ENCODE peak calls at places on chromosomes 3 and 15, in five cellular contexts. One of them, this sample, is unnamed.

GRCh38 chr3:112298781-112299180 is 4.8 kb upstream of the SLC9C1 start:
- DNase-seq in NCI-H524: no peak
- DNase-seq in fibroblast of the aortic adventitia: no peak
- DNase-seq in lung: no peak
- DNase-seq in hypothalamus: no peak
- DNase-seq in this sample: no peak

GRCh38 chr3:123286308-123287023 is 84.7 kb downstream of the SEC22A start:
- DNase-seq in NCI-H524: peak
- DNase-seq in fibroblast of the aortic adventitia: peak
- DNase-seq in lung: peak
- DNase-seq in hypothalamus: peak
- DNase-seq in this sample: peak

GRCh38 chr3:101861978-101862421 is 12.7 kb downstream of the NFKBIZ start:
- DNase-seq in NCI-H524: no peak
- DNase-seq in fibroblast of the aortic adventitia: peak
- DNase-seq in lung: no peak
- DNase-seq in hypothalamus: no peak
- DNase-seq in this sample: no peak

GRCh38 chr3:44832965-44833364 is 28.7 kb upstream of the TMEM42 start:
- DNase-seq in NCI-H524: no peak
- DNase-seq in fibroblast of the aortic adventitia: no peak
- DNase-seq in lung: no peak
- DNase-seq in hypothalamus: no peak
- DNase-seq in this sample: no peak

GRCh38 chr15:78345726-78346125 is 5.6 kb downstream of the CRABP1 start:
- DNase-seq in NCI-H524: no peak
- DNase-seq in fibroblast of the aortic adventitia: no peak
- DNase-seq in lung: no peak
- DNase-seq in hypothalamus: no peak
- DNase-seq in this sample: no peak

GRCh38 chr15:90916461-90916860 is 13.4 kb downstream of the MAN2A2 start:
- DNase-seq in NCI-H524: no peak
- DNase-seq in fibroblast of the aortic adventitia: no peak
- DNase-seq in lung: no peak
- DNase-seq in hypothalamus: no peak
- DNase-seq in this sample: no peak

GRCh38 chr3:53234841-53235232 is 21.0 kb downstream of the TKT start:
- DNase-seq in NCI-H524: no peak
- DNase-seq in fibroblast of the aortic adventitia: no peak
- DNase-seq in lung: no peak
- DNase-seq in hypothalamus: no peak
- DNase-seq in this sample: no peak

GRCh38 chr15:74613953-74614743 is 1.5 kb upstream of the CLK3 start:
- DNase-seq in NCI-H524: no peak
- DNase-seq in fibroblast of the aortic adventitia: no peak
- DNase-seq in lung: no peak
- DNase-seq in hypothalamus: no peak
- DNase-seq in this sample: peak

GRCh38 chr3:42084593-42084992 is 6.6 kb upstream of the TRAK1 start:
- DNase-seq in NCI-H524: no peak
- DNase-seq in fibroblast of the aortic adventitia: no peak
- DNase-seq in lung: no peak
- DNase-seq in hypothalamus: no peak
- DNase-seq in this sample: no peak

GRCh38 chr15:69400850-69401249 is 13.3 kb upstream of the KIF23 start:
- DNase-seq in NCI-H524: peak
- DNase-seq in fibroblast of the aortic adventitia: no peak
- DNase-seq in lung: no peak
- DNase-seq in hypothalamus: no peak
- DNase-seq in this sample: no peak

GRCh38 chr15:88144921-88145320 is 111.6 kb downstream of the NTRK3 start:
- DNase-seq in NCI-H524: peak
- DNase-seq in fibroblast of the aortic adventitia: no peak
- DNase-seq in lung: no peak
- DNase-seq in hypothalamus: no peak
- DNase-seq in this sample: no peak

GRCh38 chr15:42143866-42144625 is 12.4 kb downstream of the PLA2G4F start:
- DNase-seq in NCI-H524: no peak
- DNase-seq in fibroblast of the aortic adventitia: no peak
- DNase-seq in lung: no peak
- DNase-seq in hypothalamus: no peak
- DNase-seq in this sample: no peak

GRCh38 chr3:79306939-79307590 is 460.7 kb downstream of the ROBO1 start:
- DNase-seq in NCI-H524: no peak
- DNase-seq in fibroblast of the aortic adventitia: no peak
- DNase-seq in lung: no peak
- DNase-seq in hypothalamus: no peak
- DNase-seq in this sample: peak

GRCh38 chr3:39050020-39050419 is 1.7 kb downstream of the SCN11A start:
- DNase-seq in NCI-H524: no peak
- DNase-seq in fibroblast of the aortic adventitia: no peak
- DNase-seq in lung: no peak
- DNase-seq in hypothalamus: no peak
- DNase-seq in this sample: no peak

GRCh38 chr3:83500422-83500821 is 1458.4 kb upstream of the CADM2 start:
- DNase-seq in NCI-H524: no peak
- DNase-seq in fibroblast of the aortic adventitia: no peak
- DNase-seq in lung: no peak
- DNase-seq in hypothalamus: no peak
- DNase-seq in this sample: no peak

GRCh38 chr3:9468460-9468859 is 71.0 kb downstream of the SETD5 start:
- DNase-seq in NCI-H524: no peak
- DNase-seq in fibroblast of the aortic adventitia: no peak
- DNase-seq in lung: no peak
- DNase-seq in hypothalamus: no peak
- DNase-seq in this sample: no peak

GRCh38 chr15:68618339-68619302 is 39.8 kb downstream of the CORO2B start:
- DNase-seq in NCI-H524: peak
- DNase-seq in fibroblast of the aortic adventitia: peak
- DNase-seq in lung: no peak
- DNase-seq in hypothalamus: no peak
- DNase-seq in this sample: no peak

GRCh38 chr3:126995254-126995770 is 12.4 kb downstream of the PLXNA1 start:
- DNase-seq in NCI-H524: no peak
- DNase-seq in fibroblast of the aortic adventitia: no peak
- DNase-seq in lung: no peak
- DNase-seq in hypothalamus: no peak
- DNase-seq in this sample: no peak

GRCh38 chr15:63939531-63940130 is 105.9 kb upstream of the HERC1 start:
- DNase-seq in NCI-H524: peak
- DNase-seq in fibroblast of the aortic adventitia: peak
- DNase-seq in lung: no peak
- DNase-seq in hypothalamus: no peak
- DNase-seq in this sample: no peak

GRCh38 chr15:81304226-81304625 is 19.7 kb downstream of the STARD5 start:
- DNase-seq in NCI-H524: no peak
- DNase-seq in fibroblast of the aortic adventitia: peak
- DNase-seq in lung: no peak
- DNase-seq in hypothalamus: peak
- DNase-seq in this sample: no peak

GRCh38 chr3:127053979-127054378 is 71.1 kb downstream of the PLXNA1 start:
- DNase-seq in NCI-H524: no peak
- DNase-seq in fibroblast of the aortic adventitia: no peak
- DNase-seq in lung: no peak
- DNase-seq in hypothalamus: no peak
- DNase-seq in this sample: no peak

GRCh38 chr3:11282250-11283125 is 10.3 kb downstream of the ATG7 start:
- DNase-seq in NCI-H524: peak
- DNase-seq in fibroblast of the aortic adventitia: peak
- DNase-seq in lung: no peak
- DNase-seq in hypothalamus: peak
- DNase-seq in this sample: no peak

GRCh38 chr15:91947370-91947769 is 93.9 kb downstream of the SLCO3A1 start:
- DNase-seq in NCI-H524: no peak
- DNase-seq in fibroblast of the aortic adventitia: no peak
- DNase-seq in lung: no peak
- DNase-seq in hypothalamus: no peak
- DNase-seq in this sample: no peak

GRCh38 chr3:120348065-120348980 is 831 bp downstream of the LRRC58 start:
- DNase-seq in NCI-H524: peak
- DNase-seq in fibroblast of the aortic adventitia: peak
- DNase-seq in lung: no peak
- DNase-seq in hypothalamus: peak
- DNase-seq in this sample: peak

GRCh38 chr15:70044168-70044567 is 53.5 kb downstream of the TLE3 start:
- DNase-seq in NCI-H524: no peak
- DNase-seq in fibroblast of the aortic adventitia: no peak
- DNase-seq in lung: no peak
- DNase-seq in hypothalamus: no peak
- DNase-seq in this sample: no peak

GRCh38 chr15:43517354-43518072 is at the start of gene MAP1A:
- DNase-seq in NCI-H524: peak
- DNase-seq in fibroblast of the aortic adventitia: peak
- DNase-seq in lung: no peak
- DNase-seq in hypothalamus: peak
- DNase-seq in this sample: peak

GRCh38 chr3:59502806-59503205 is 453.0 kb upstream of the CFAP20DC start:
- DNase-seq in NCI-H524: no peak
- DNase-seq in fibroblast of the aortic adventitia: peak
- DNase-seq in lung: no peak
- DNase-seq in hypothalamus: no peak
- DNase-seq in this sample: no peak

GRCh38 chr3:23294770-23295387 is 91.8 kb downstream of the UBE2E2 start:
- DNase-seq in NCI-H524: no peak
- DNase-seq in fibroblast of the aortic adventitia: no peak
- DNase-seq in lung: no peak
- DNase-seq in hypothalamus: no peak
- DNase-seq in this sample: no peak

GRCh38 chr3:62835594-62836236 is 39.5 kb downstream of the CADPS start:
- DNase-seq in NCI-H524: no peak
- DNase-seq in fibroblast of the aortic adventitia: no peak
- DNase-seq in lung: no peak
- DNase-seq in hypothalamus: no peak
- DNase-seq in this sample: no peak